ENCODE peak calls at places on chromosome 4, in ten cellular contexts. One of them, this sample, is unnamed.

GRCh38 chr4:122917731-122918130 is 4.7 kb downstream of the NUDT6 start:
- DNase-seq in GM12865: no peak
- DNase-seq in H9: no peak
- DNase-seq in heart left ventricle: no peak
- DNase-seq in astrocyte: peak
- DNase-seq in D721Med: no peak
- DNase-seq in cardiac fibroblast: peak
- DNase-seq in PC-9: no peak
- DNase-seq in mucosa of descending colon: no peak
- DNase-seq in left lung: no peak
- DNase-seq in this sample: peak

GRCh38 chr4:17385403-17385802 is 126.5 kb downstream of the QDPR start:
- DNase-seq in GM12865: peak
- DNase-seq in left lung: no peak
- DNase-seq in mucosa of descending colon: peak
- DNase-seq in cardiac fibroblast: peak
- DNase-seq in D721Med: no peak
- DNase-seq in astrocyte: peak
- DNase-seq in PC-9: no peak
- DNase-seq in heart left ventricle: no peak
- DNase-seq in H9: no peak
- DNase-seq in this sample: peak

GRCh38 chr4:83873996-83874395 is 338.1 kb downstream of the GPAT3 start:
- DNase-seq in D721Med: no peak
- DNase-seq in H9: no peak
- DNase-seq in left lung: no peak
- DNase-seq in GM12865: no peak
- DNase-seq in heart left ventricle: no peak
- DNase-seq in PC-9: no peak
- DNase-seq in mucosa of descending colon: no peak
- DNase-seq in cardiac fibroblast: no peak
- DNase-seq in astrocyte: no peak
- DNase-seq in this sample: no peak

GRCh38 chr4:87527446-87528240 is 1.5 kb downstream of the SPARCL1 start:
- DNase-seq in GM12865: no peak
- DNase-seq in D721Med: no peak
- DNase-seq in cardiac fibroblast: peak
- DNase-seq in H9: no peak
- DNase-seq in heart left ventricle: no peak
- DNase-seq in PC-9: no peak
- DNase-seq in mucosa of descending colon: no peak
- DNase-seq in astrocyte: no peak
- DNase-seq in left lung: no peak
- DNase-seq in this sample: peak

GRCh38 chr4:3315566-3315965 is 22.7 kb downstream of the RGS12 start:
- DNase-seq in GM12865: no peak
- DNase-seq in cardiac fibroblast: no peak
- DNase-seq in D721Med: no peak
- DNase-seq in astrocyte: no peak
- DNase-seq in left lung: no peak
- DNase-seq in H9: peak
- DNase-seq in PC-9: no peak
- DNase-seq in heart left ventricle: no peak
- DNase-seq in mucosa of descending colon: no peak
- DNase-seq in this sample: no peak

GRCh38 chr4:42262701-42263490 is 110.4 kb upstream of the BEND4 start:
- DNase-seq in GM12865: no peak
- DNase-seq in mucosa of descending colon: no peak
- DNase-seq in PC-9: no peak
- DNase-seq in left lung: no peak
- DNase-seq in astrocyte: no peak
- DNase-seq in H9: no peak
- DNase-seq in heart left ventricle: no peak
- DNase-seq in cardiac fibroblast: no peak
- DNase-seq in D721Med: no peak
- DNase-seq in this sample: no peak

GRCh38 chr4:81738891-81739290 is 267.2 kb upstream of the RASGEF1B start:
- DNase-seq in PC-9: no peak
- DNase-seq in H9: no peak
- DNase-seq in astrocyte: no peak
- DNase-seq in cardiac fibroblast: no peak
- DNase-seq in heart left ventricle: no peak
- DNase-seq in D721Med: no peak
- DNase-seq in mucosa of descending colon: no peak
- DNase-seq in left lung: no peak
- DNase-seq in GM12865: no peak
- DNase-seq in this sample: no peak

GRCh38 chr4:38290360-38290759 is 330.2 kb downstream of the PTTG2 start:
- DNase-seq in GM12865: no peak
- DNase-seq in left lung: no peak
- DNase-seq in mucosa of descending colon: no peak
- DNase-seq in heart left ventricle: no peak
- DNase-seq in PC-9: no peak
- DNase-seq in cardiac fibroblast: peak
- DNase-seq in H9: no peak
- DNase-seq in D721Med: no peak
- DNase-seq in astrocyte: peak
- DNase-seq in this sample: peak

GRCh38 chr4:38184404-38184803 is 224.2 kb downstream of the PTTG2 start:
- DNase-seq in mucosa of descending colon: no peak
- DNase-seq in cardiac fibroblast: no peak
- DNase-seq in left lung: no peak
- DNase-seq in PC-9: no peak
- DNase-seq in D721Med: no peak
- DNase-seq in GM12865: peak
- DNase-seq in H9: no peak
- DNase-seq in heart left ventricle: no peak
- DNase-seq in astrocyte: no peak
- DNase-seq in this sample: peak

GRCh38 chr4:27112587-27112986 is 251.9 kb downstream of the STIM2 start:
- DNase-seq in astrocyte: no peak
- DNase-seq in D721Med: no peak
- DNase-seq in GM12865: no peak
- DNase-seq in mucosa of descending colon: no peak
- DNase-seq in cardiac fibroblast: no peak
- DNase-seq in PC-9: no peak
- DNase-seq in H9: no peak
- DNase-seq in heart left ventricle: no peak
- DNase-seq in left lung: no peak
- DNase-seq in this sample: no peak

GRCh38 chr4:41692717-41693345 is 55.7 kb downstream of the PHOX2B start:
- DNase-seq in cardiac fibroblast: peak
- DNase-seq in astrocyte: peak
- DNase-seq in GM12865: peak
- DNase-seq in heart left ventricle: no peak
- DNase-seq in D721Med: no peak
- DNase-seq in mucosa of descending colon: peak
- DNase-seq in PC-9: no peak
- DNase-seq in left lung: no peak
- DNase-seq in H9: peak
- DNase-seq in this sample: peak

GRCh38 chr4:184668511-184669114 is 19.1 kb downstream of the PRIMPOL start:
- DNase-seq in astrocyte: no peak
- DNase-seq in GM12865: peak
- DNase-seq in cardiac fibroblast: peak
- DNase-seq in D721Med: no peak
- DNase-seq in PC-9: no peak
- DNase-seq in left lung: no peak
- DNase-seq in heart left ventricle: no peak
- DNase-seq in mucosa of descending colon: no peak
- DNase-seq in H9: no peak
- DNase-seq in this sample: no peak

GRCh38 chr4:147594107-147594506 is 23.1 kb upstream of the TMEM184C start:
- DNase-seq in astrocyte: no peak
- DNase-seq in D721Med: no peak
- DNase-seq in H9: no peak
- DNase-seq in GM12865: no peak
- DNase-seq in left lung: no peak
- DNase-seq in cardiac fibroblast: no peak
- DNase-seq in heart left ventricle: no peak
- DNase-seq in mucosa of descending colon: no peak
- DNase-seq in PC-9: no peak
- DNase-seq in this sample: no peak
- TF ChIP-seq CTCF in astrocyte: no peak
- TF ChIP-seq CTCF in D721Med: no peak
- TF ChIP-seq CTCF in H9: peak
- TF ChIP-seq CTCF in GM12865: no peak
- TF ChIP-seq CTCF in left lung: no peak
- TF ChIP-seq CTCF in cardiac fibroblast: peak
- TF ChIP-seq CTCF in heart left ventricle: no peak
- TF ChIP-seq CTCF in mucosa of descending colon: no peak
- TF ChIP-seq CTCF in PC-9: no peak
- TF ChIP-seq CTCF in this sample: peak

DNA sequence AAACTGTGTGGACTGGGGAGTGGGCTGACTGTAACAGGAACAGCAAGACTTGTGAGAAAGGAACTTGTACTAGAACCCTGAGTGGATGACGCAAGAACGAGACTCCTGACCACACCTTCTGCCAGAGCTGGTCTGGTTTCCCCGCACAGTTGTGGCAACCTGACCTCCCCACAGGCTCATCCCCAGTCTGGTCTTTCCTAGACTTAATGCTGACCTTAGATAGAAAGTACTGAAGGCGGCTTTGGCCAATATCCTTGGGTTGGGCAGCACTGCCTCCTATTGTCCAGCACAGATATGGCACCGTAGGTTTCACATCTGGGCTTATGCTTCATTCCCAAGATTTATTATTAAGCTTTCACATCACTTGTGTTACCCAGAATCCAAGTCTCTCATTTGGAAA is 137.8 kb upstream of the FRG1 start:
- DNase-seq in D721Med: no peak
- DNase-seq in mucosa of descending colon: no peak
- DNase-seq in PC-9: no peak
- DNase-seq in GM12865: no peak
- DNase-seq in left lung: no peak
- DNase-seq in H9: peak
- DNase-seq in astrocyte: no peak
- DNase-seq in heart left ventricle: no peak
- DNase-seq in cardiac fibroblast: no peak
- DNase-seq in this sample: no peak
- TF ChIP-seq CTCF in D721Med: no peak
- TF ChIP-seq CTCF in mucosa of descending colon: no peak
- TF ChIP-seq CTCF in PC-9: no peak
- TF ChIP-seq CTCF in GM12865: no peak
- TF ChIP-seq CTCF in left lung: no peak
- TF ChIP-seq CTCF in H9: peak
- TF ChIP-seq CTCF in astrocyte: no peak
- TF ChIP-seq CTCF in heart left ventricle: no peak
- TF ChIP-seq CTCF in cardiac fibroblast: no peak
- TF ChIP-seq CTCF in this sample: no peak

GRCh38 chr4:6907658-6908191 is 1.9 kb upstream of the TBC1D14 start:
- DNase-seq in PC-9: no peak
- DNase-seq in H9: peak
- DNase-seq in left lung: peak
- DNase-seq in D721Med: peak
- DNase-seq in GM12865: peak
- DNase-seq in mucosa of descending colon: peak
- DNase-seq in heart left ventricle: no peak
- DNase-seq in cardiac fibroblast: peak
- DNase-seq in astrocyte: no peak
- DNase-seq in this sample: peak
- TF ChIP-seq CTCF in PC-9: no peak
- TF ChIP-seq CTCF in H9: peak
- TF ChIP-seq CTCF in left lung: peak
- TF ChIP-seq CTCF in D721Med: peak
- TF ChIP-seq CTCF in GM12865: peak
- TF ChIP-seq CTCF in mucosa of descending colon: peak
- TF ChIP-seq CTCF in heart left ventricle: peak
- TF ChIP-seq CTCF in cardiac fibroblast: peak
- TF ChIP-seq CTCF in astrocyte: peak
- TF ChIP-seq CTCF in this sample: peak

GRCh38 chr4:172953896-172954568 is 214.6 kb upstream of the GALNT7 start:
- DNase-seq in cardiac fibroblast: peak
- DNase-seq in GM12865: no peak
- DNase-seq in astrocyte: no peak
- DNase-seq in PC-9: no peak
- DNase-seq in left lung: no peak
- DNase-seq in mucosa of descending colon: no peak
- DNase-seq in H9: no peak
- DNase-seq in D721Med: no peak
- DNase-seq in heart left ventricle: no peak
- DNase-seq in this sample: no peak

GRCh38 chr4:172952052-172952451 is 216.6 kb upstream of the GALNT7 start:
- DNase-seq in GM12865: no peak
- DNase-seq in H9: peak
- DNase-seq in left lung: peak
- DNase-seq in heart left ventricle: no peak
- DNase-seq in astrocyte: no peak
- DNase-seq in PC-9: no peak
- DNase-seq in mucosa of descending colon: no peak
- DNase-seq in cardiac fibroblast: no peak
- DNase-seq in D721Med: no peak
- DNase-seq in this sample: no peak

GRCh38 chr4:172950990-172951389 is 217.6 kb upstream of the GALNT7 start:
- DNase-seq in H9: no peak
- DNase-seq in cardiac fibroblast: no peak
- DNase-seq in mucosa of descending colon: no peak
- DNase-seq in heart left ventricle: no peak
- DNase-seq in D721Med: no peak
- DNase-seq in left lung: no peak
- DNase-seq in GM12865: no peak
- DNase-seq in PC-9: no peak
- DNase-seq in astrocyte: no peak
- DNase-seq in this sample: no peak
- TF ChIP-seq CTCF in H9: no peak
- TF ChIP-seq CTCF in cardiac fibroblast: no peak
- TF ChIP-seq CTCF in mucosa of descending colon: no peak
- TF ChIP-seq CTCF in heart left ventricle: no peak
- TF ChIP-seq CTCF in D721Med: no peak
- TF ChIP-seq CTCF in left lung: no peak
- TF ChIP-seq CTCF in GM12865: no peak
- TF ChIP-seq CTCF in PC-9: no peak
- TF ChIP-seq CTCF in astrocyte: no peak
- TF ChIP-seq CTCF in this sample: no peak

GRCh38 chr4:157315968-157316367 is 95.4 kb downstream of the GRIA2 start:
- DNase-seq in heart left ventricle: no peak
- DNase-seq in GM12865: no peak
- DNase-seq in left lung: no peak
- DNase-seq in astrocyte: no peak
- DNase-seq in mucosa of descending colon: no peak
- DNase-seq in H9: no peak
- DNase-seq in PC-9: no peak
- DNase-seq in D721Med: no peak
- DNase-seq in cardiac fibroblast: peak
- DNase-seq in this sample: peak

GRCh38 chr4:157312702-157313101 is 92.2 kb downstream of the GRIA2 start:
- DNase-seq in H9: no peak
- DNase-seq in GM12865: no peak
- DNase-seq in mucosa of descending colon: no peak
- DNase-seq in cardiac fibroblast: no peak
- DNase-seq in left lung: no peak
- DNase-seq in astrocyte: no peak
- DNase-seq in heart left ventricle: no peak
- DNase-seq in D721Med: no peak
- DNase-seq in PC-9: no peak
- DNase-seq in this sample: no peak

GRCh38 chr4:157320092-157320491 is 99.6 kb downstream of the GRIA2 start:
- DNase-seq in left lung: no peak
- DNase-seq in astrocyte: no peak
- DNase-seq in GM12865: no peak
- DNase-seq in mucosa of descending colon: no peak
- DNase-seq in cardiac fibroblast: no peak
- DNase-seq in PC-9: no peak
- DNase-seq in H9: no peak
- DNase-seq in D721Med: no peak
- DNase-seq in heart left ventricle: no peak
- DNase-seq in this sample: no peak

GRCh38 chr4:157314906-157315305 is 94.4 kb downstream of the GRIA2 start:
- DNase-seq in astrocyte: no peak
- DNase-seq in GM12865: no peak
- DNase-seq in mucosa of descending colon: no peak
- DNase-seq in left lung: no peak
- DNase-seq in PC-9: no peak
- DNase-seq in heart left ventricle: no peak
- DNase-seq in D721Med: no peak
- DNase-seq in cardiac fibroblast: no peak
- DNase-seq in H9: no peak
- DNase-seq in this sample: no peak
- TF ChIP-seq CTCF in astrocyte: no peak
- TF ChIP-seq CTCF in GM12865: no peak
- TF ChIP-seq CTCF in mucosa of descending colon: no peak
- TF ChIP-seq CTCF in left lung: no peak
- TF ChIP-seq CTCF in PC-9: no peak
- TF ChIP-seq CTCF in heart left ventricle: no peak
- TF ChIP-seq CTCF in D721Med: no peak
- TF ChIP-seq CTCF in cardiac fibroblast: no peak
- TF ChIP-seq CTCF in H9: no peak
- TF ChIP-seq CTCF in this sample: no peak